ENCODE peak calls at places on chromosomes 2 and 18, in five cellular contexts. One of them, this sample, is unnamed.

GRCh38 chr2:113178891-113179290 is 5.1 kb downstream of the PSD4 start:
- DNase-seq in 8988T: no peak
- DNase-seq in NCI-H1092: no peak
- DNase-seq in amniotic stem cell: no peak
- DNase-seq in left ventricle myocardium superior: no peak
- DNase-seq in this sample: no peak

GRCh38 chr2:43455735-43456642 is 139.8 kb downstream of the THADA start:
- DNase-seq in 8988T: no peak
- DNase-seq in NCI-H1092: no peak
- DNase-seq in amniotic stem cell: no peak
- DNase-seq in left ventricle myocardium superior: no peak
- DNase-seq in this sample: no peak

GRCh38 chr18:74457043-74457742 is at the start of gene DIPK1C:
- DNase-seq in 8988T: no peak
- DNase-seq in NCI-H1092: no peak
- DNase-seq in amniotic stem cell: no peak
- DNase-seq in left ventricle myocardium superior: peak
- DNase-seq in this sample: no peak

GRCh38 chr2:209636066-209636465 is 135.6 kb upstream of the UNC80 start:
- DNase-seq in 8988T: no peak
- DNase-seq in NCI-H1092: no peak
- DNase-seq in amniotic stem cell: no peak
- DNase-seq in left ventricle myocardium superior: no peak
- DNase-seq in this sample: no peak

GRCh38 chr2:52572469-52572894 is 1195.1 kb upstream of the CHAC2 start:
- DNase-seq in 8988T: no peak
- DNase-seq in NCI-H1092: no peak
- DNase-seq in amniotic stem cell: no peak
- DNase-seq in left ventricle myocardium superior: no peak
- DNase-seq in this sample: no peak

GRCh38 chr18:80106482-80107051 is 2.5 kb upstream of the ADNP2 start:
- DNase-seq in 8988T: no peak
- DNase-seq in NCI-H1092: no peak
- DNase-seq in amniotic stem cell: no peak
- DNase-seq in left ventricle myocardium superior: no peak
- DNase-seq in this sample: peak

GRCh38 chr2:167986223-167986622 is 261.2 kb downstream of the STK39 start:
- DNase-seq in 8988T: no peak
- DNase-seq in NCI-H1092: no peak
- DNase-seq in amniotic stem cell: no peak
- DNase-seq in left ventricle myocardium superior: no peak
- DNase-seq in this sample: no peak

GRCh38 chr2:172108587-172108930 is 5.9 kb upstream of the DLX2 start:
- DNase-seq in 8988T: no peak
- DNase-seq in NCI-H1092: no peak
- DNase-seq in amniotic stem cell: no peak
- DNase-seq in left ventricle myocardium superior: no peak
- DNase-seq in this sample: no peak

GRCh38 chr2:127121776-127122176 is 14.8 kb upstream of the BIN1 start:
- DNase-seq in 8988T: no peak
- DNase-seq in NCI-H1092: no peak
- DNase-seq in amniotic stem cell: no peak
- DNase-seq in left ventricle myocardium superior: peak
- DNase-seq in this sample: no peak

GRCh38 chr2:133760366-133760765 is 192.1 kb upstream of the NCKAP5 start:
- DNase-seq in 8988T: no peak
- DNase-seq in NCI-H1092: no peak
- DNase-seq in amniotic stem cell: no peak
- DNase-seq in left ventricle myocardium superior: no peak
- DNase-seq in this sample: no peak

GRCh38 chr2:120546077-120546864 is 189.4 kb upstream of the GLI2 start:
- DNase-seq in 8988T: no peak
- DNase-seq in NCI-H1092: no peak
- DNase-seq in amniotic stem cell: peak
- DNase-seq in left ventricle myocardium superior: peak
- DNase-seq in this sample: no peak

GRCh38 chr2:5387421-5387820 is 304.8 kb upstream of the SOX11 start:
- DNase-seq in 8988T: no peak
- DNase-seq in NCI-H1092: no peak
- DNase-seq in amniotic stem cell: no peak
- DNase-seq in left ventricle myocardium superior: no peak
- DNase-seq in this sample: no peak

GRCh38 chr2:242043538-242044205 is 174.1 kb downstream of the RTP5 start:
- DNase-seq in 8988T: no peak
- DNase-seq in NCI-H1092: no peak
- DNase-seq in amniotic stem cell: no peak
- DNase-seq in left ventricle myocardium superior: no peak
- DNase-seq in this sample: no peak

GRCh38 chr2:120990451-120990871 is 254.8 kb downstream of the GLI2 start:
- DNase-seq in 8988T: no peak
- DNase-seq in NCI-H1092: no peak
- DNase-seq in amniotic stem cell: no peak
- DNase-seq in left ventricle myocardium superior: no peak
- DNase-seq in this sample: no peak

GRCh38 chr18:78786776-78787175 is 192.8 kb upstream of the SALL3 start:
- DNase-seq in 8988T: no peak
- DNase-seq in NCI-H1092: no peak
- DNase-seq in amniotic stem cell: no peak
- DNase-seq in left ventricle myocardium superior: no peak
- DNase-seq in this sample: no peak

GRCh38 chr18:8548186-8548585 is 61.1 kb upstream of the RAB12 start:
- DNase-seq in 8988T: no peak
- DNase-seq in NCI-H1092: no peak
- DNase-seq in amniotic stem cell: no peak
- DNase-seq in left ventricle myocardium superior: no peak
- DNase-seq in this sample: no peak

GRCh38 chr2:179558010-179558911 is 293.6 kb upstream of the SESTD1 start:
- DNase-seq in 8988T: no peak
- DNase-seq in NCI-H1092: peak
- DNase-seq in amniotic stem cell: no peak
- DNase-seq in left ventricle myocardium superior: no peak
- DNase-seq in this sample: no peak

GRCh38 chr2:169012812-169013627 is 18.1 kb downstream of the ABCB11 start:
- DNase-seq in 8988T: no peak
- DNase-seq in NCI-H1092: no peak
- DNase-seq in amniotic stem cell: no peak
- DNase-seq in left ventricle myocardium superior: no peak
- DNase-seq in this sample: no peak

GRCh38 chr2:85234879-85235278 is 92.9 kb downstream of the TGOLN2 start:
- DNase-seq in 8988T: no peak
- DNase-seq in NCI-H1092: peak
- DNase-seq in amniotic stem cell: no peak
- DNase-seq in left ventricle myocardium superior: no peak
- DNase-seq in this sample: no peak

GRCh38 chr2:101616411-101616810 is 81.1 kb upstream of the MAP4K4 start:
- DNase-seq in 8988T: no peak
- DNase-seq in NCI-H1092: no peak
- DNase-seq in amniotic stem cell: no peak
- DNase-seq in left ventricle myocardium superior: peak
- DNase-seq in this sample: no peak

GRCh38 chr18:70331456-70332097 is 42.7 kb downstream of the SOCS6 start:
- DNase-seq in 8988T: no peak
- DNase-seq in NCI-H1092: no peak
- DNase-seq in amniotic stem cell: no peak
- DNase-seq in left ventricle myocardium superior: no peak
- DNase-seq in this sample: no peak

GRCh38 chr2:168119519-168120141 is 127.8 kb downstream of the STK39 start:
- DNase-seq in 8988T: no peak
- DNase-seq in NCI-H1092: peak
- DNase-seq in amniotic stem cell: peak
- DNase-seq in left ventricle myocardium superior: no peak
- DNase-seq in this sample: no peak

GRCh38 chr18:45384137-45384998 is 230.9 kb upstream of the SLC14A2 start:
- DNase-seq in 8988T: peak
- DNase-seq in NCI-H1092: peak
- DNase-seq in amniotic stem cell: no peak
- DNase-seq in left ventricle myocardium superior: peak
- DNase-seq in this sample: peak

GRCh38 chr2:108594132-108594981 is 60.1 kb downstream of the LIMS1 start:
- DNase-seq in 8988T: no peak
- DNase-seq in NCI-H1092: no peak
- DNase-seq in amniotic stem cell: no peak
- DNase-seq in left ventricle myocardium superior: no peak
- DNase-seq in this sample: no peak

GRCh38 chr18:74281011-74281638 is 10.6 kb downstream of the CYB5A start:
- DNase-seq in 8988T: no peak
- DNase-seq in NCI-H1092: peak
- DNase-seq in amniotic stem cell: no peak
- DNase-seq in left ventricle myocardium superior: no peak
- DNase-seq in this sample: no peak

GRCh38 chr18:48780151-48781001 is 170.4 kb downstream of the SMAD7 start:
- DNase-seq in 8988T: no peak
- DNase-seq in NCI-H1092: no peak
- DNase-seq in amniotic stem cell: no peak
- DNase-seq in left ventricle myocardium superior: peak
- DNase-seq in this sample: no peak

GRCh38 chr2:105977212-105977611 is 216.9 kb downstream of the UXS1 start:
- DNase-seq in 8988T: peak
- DNase-seq in NCI-H1092: no peak
- DNase-seq in amniotic stem cell: peak
- DNase-seq in left ventricle myocardium superior: no peak
- DNase-seq in this sample: no peak

GRCh38 chr18:73742959-73743358 is 404.7 kb downstream of the FBXO15 start:
- DNase-seq in 8988T: no peak
- DNase-seq in NCI-H1092: no peak
- DNase-seq in amniotic stem cell: no peak
- DNase-seq in left ventricle myocardium superior: no peak
- DNase-seq in this sample: no peak

GRCh38 chr2:30663806-30664205 is 143.4 kb downstream of the CAPN13 start:
- DNase-seq in 8988T: no peak
- DNase-seq in NCI-H1092: no peak
- DNase-seq in amniotic stem cell: no peak
- DNase-seq in left ventricle myocardium superior: no peak
- DNase-seq in this sample: no peak

This sample was measured in T47D.